ENCODE peak calls at places on chromosomes 1 and 21, in eight cellular contexts. L, S, M, F, O, T, R and P are unnamed samples.

GRCh38 chr1:174007846-174008245 is 14.3 kb downstream of the RC3H1 start:
- DNase-seq in F (no peak), S (no peak), R (peak; percentile 56), T (no peak), O (no peak), L (no peak), M (peak; percentile 10), P (no peak)

GRCh38 chr1:9361630-9362256 is 69.0 kb downstream of the SPSB1 start:
- DNase-seq in L (no peak), T (no peak), M (peak; percentile 42), S (no peak), O (no peak), F (no peak), R (peak; percentile 46), P (no peak)

GRCh38 chr21:46227811-46228344 is 696 bp downstream of the LSS start:
- DNase-seq in R (no peak), S (no peak), M (no peak), L (no peak), O (peak; percentile 7), T (no peak), F (no peak), P (peak; percentile 14)

GRCh38 chr1:221035680-221036153 is 156.5 kb downstream of the HLX start:
- DNase-seq in S (no peak), M (peak; percentile 58), F (no peak), L (no peak), T (peak; percentile 73), O (no peak), R (peak; percentile 83), P (peak; percentile 65)

GRCh38 chr1:44543064-44543815 is 131.0 kb downstream of the TMEM53 start:
- DNase-seq in L (no peak), T (no peak), O (peak; percentile 37), F (no peak), R (no peak), M (no peak), S (no peak), P (no peak)

GRCh38 chr1:143691400-143691891 is 280.3 kb downstream of the FAM72C start:
- DNase-seq in S (no peak), L (no peak), T (peak; percentile 71), M (peak; percentile 21), R (peak; percentile 33), O (no peak), F (no peak), P (peak; percentile 4)

GRCh38 chr1:182035097-182035770 is 26.3 kb downstream of the ZNF648 start:
- DNase-seq in M (no peak), S (no peak), T (peak; percentile 14), L (no peak), F (no peak), R (no peak), O (no peak), P (no peak)

GRCh38 chr1:223031690-223032601 is 111.1 kb downstream of the TLR5 start:
- DNase-seq in O (no peak), L (no peak), F (no peak), T (peak; percentile 53), R (peak; percentile 78), S (no peak), M (peak; percentile 58), P (peak; percentile 99)

GRCh38 chr1:15850450-15851079 is 3.1 kb downstream of the SPEN start:
- DNase-seq in L (no peak), M (no peak), S (no peak), O (no peak), F (no peak), T (no peak), R (no peak), P (no peak)

GRCh38 chr1:179541774-179542173 is 34.0 kb downstream of the NPHS2 start:
- DNase-seq in S (no peak), R (no peak), L (no peak), O (no peak), M (no peak), T (no peak), F (no peak), P (no peak)

GRCh38 chr1:104636581-104636980 is 886.9 kb downstream of the AMY1C start:
- DNase-seq in R (no peak), T (no peak), O (no peak), M (peak; percentile 4), L (no peak), S (no peak), F (no peak), P (no peak)

GRCh38 chr1:164137273-164137947 is 421.6 kb upstream of the PBX1 start:
- DNase-seq in L (no peak), S (no peak), O (no peak), M (no peak), R (no peak), T (no peak), F (no peak), P (no peak)

GRCh38 chr21:45306453-45306831 is 18.7 kb upstream of the POFUT2 start:
- DNase-seq in F (no peak), M (no peak), L (no peak), O (no peak), R (no peak), S (no peak), T (no peak), P (no peak)

GRCh38 chr1:47656719-47657685 is 219.2 kb downstream of the FOXD2 start:
- DNase-seq in S (no peak), F (no peak), T (no peak), M (peak; percentile 11), L (no peak), R (no peak), O (no peak), P (peak; percentile 52)

GRCh38 chr1:27521336-27522147 is 31.6 kb upstream of the WASF2 start:
- DNase-seq in F (peak; percentile 43), M (no peak), R (no peak), L (no peak), S (no peak), T (no peak), O (peak; percentile 23), P (no peak)

GRCh38 chr1:161486806-161487482 is 18.3 kb upstream of the FCGR2A start:
- DNase-seq in O (peak; percentile 39), R (peak; percentile 62), M (peak; percentile 72), F (peak; percentile 62), T (peak; percentile 63), S (peak; percentile 19), L (peak; percentile 6), P (peak; percentile 84)

GRCh38 chr1:45437323-45437722 is 53.6 kb downstream of the TESK2 start:
- DNase-seq in M (no peak), F (no peak), L (no peak), R (no peak), S (no peak), T (no peak), O (no peak), P (no peak)

GRCh38 chr1:188986751-188987417 is 1490.8 kb downstream of the BRINP3 start:
- DNase-seq in S (no peak), O (no peak), L (no peak), T (no peak), R (no peak), F (no peak), M (no peak), P (no peak)

GRCh38 chr1:57572016-57572415 is 148.2 kb upstream of the DAB1 start:
- DNase-seq in R (no peak), S (no peak), F (no peak), M (no peak), L (no peak), O (no peak), T (no peak), P (no peak)

GRCh38 chr1:22895357-22895756 is 77.3 kb downstream of the LACTBL1 start:
- DNase-seq in L (no peak), F (no peak), T (no peak), R (no peak), O (no peak), S (no peak), M (no peak), P (no peak)

GRCh38 chr1:177181631-177182291 is 11.0 kb downstream of the BRINP2 start:
- DNase-seq in T (peak; percentile 74), L (no peak), S (peak; percentile 37), O (peak; percentile 70), M (peak; percentile 79), R (peak; percentile 57), F (peak; percentile 46), P (peak; percentile 47)

GRCh38 chr1:41419584-41420295 is 58.5 kb downstream of the FOXO6 start:
- DNase-seq in F (no peak), L (no peak), M (no peak), R (no peak), T (no peak), S (no peak), O (no peak), P (no peak)

GRCh38 chr1:230821346-230821745 is 47.0 kb downstream of the C1orf198 start:
- DNase-seq in F (no peak), L (no peak), T (no peak), O (no peak), S (no peak), M (peak; percentile 30), R (no peak), P (no peak)

GRCh38 chr1:54969879-54970278 is 10.5 kb upstream of the TMEM61 start:
- DNase-seq in F (no peak), T (no peak), R (no peak), S (no peak), M (no peak), O (no peak), L (no peak), P (no peak)

GRCh38 chr1:19754482-19754881 is 45.2 kb downstream of the TMCO4 start:
- DNase-seq in F (no peak), T (no peak), S (no peak), M (no peak), O (no peak), L (no peak), R (no peak), P (no peak)

GRCh38 chr1:25643962-25644361 is 27.4 kb downstream of the MAN1C1 start:
- DNase-seq in R (no peak), M (no peak), T (no peak), S (no peak), L (no peak), O (no peak), F (no peak), P (no peak)

GRCh38 chr1:53473463-53473862 is 14.3 kb downstream of the DMRTB1 start:
- DNase-seq in F (no peak), M (peak; percentile 54), O (no peak), S (no peak), L (no peak), R (peak; percentile 43), T (no peak), P (no peak)

GRCh38 chr1:234978397-234979291 is 150.0 kb downstream of the TOMM20 start:
- DNase-seq in M (peak; percentile 90), F (peak; percentile 31), O (peak; percentile 69), L (peak; percentile 38), R (peak; percentile 87), S (peak; percentile 79), T (peak; percentile 89), P (peak; percentile 66)